ENCODE peak calls at places on chromosome 18, in five cellular contexts. B is fibroblast of lung, D is endodermal cell, F is endothelial cell of umbilical vein, L is kidney. C is an unnamed sample. For H3K9me3, the result is how much of the 10 kb centered on the place peaks cover.

GRCh38 chr18:74522635-74523548 is 11.4 kb upstream of the CNDP1 start:
- DNase-seq in B (peak), D (peak), F (no peak), L (no peak), C (no peak)

GRCh38 chr18:35463050-35463449 is 34.7 kb downstream of the INO80C start:
- DNase-seq in B (no peak), D (no peak), F (peak), L (no peak), C (no peak)

GRCh38 chr18:11176416-11176815 is 27.0 kb upstream of the PIEZO2 start:
- DNase-seq in B (no peak), D (no peak), F (no peak), L (no peak), C (no peak)

GRCh38 chr18:47953471-47953931 is 23.0 kb upstream of the SMAD2 start:
- DNase-seq in B (no peak), D (no peak), F (peak), L (peak), C (peak)

GRCh38 chr18:46360841-46361240 is 256.7 kb downstream of the HAUS1 start:
- DNase-seq in B (no peak), D (no peak), F (no peak), L (no peak), C (no peak)

GRCh38 chr18:34600874-34601273 is 109.2 kb upstream of the DTNA start:
- DNase-seq in B (no peak), D (no peak), F (no peak), L (no peak), C (no peak)

GRCh38 chr18:23619388-23619873 is 33.1 kb upstream of the NPC1 start:
- DNase-seq in B (peak), D (no peak), F (peak), L (no peak), C (no peak)

GRCh38 chr18:12321331-12321730 is 13.3 kb downstream of the TUBB6 start:
- DNase-seq in B (no peak), D (no peak), F (no peak), L (no peak), C (no peak)

GRCh38 chr18:9011431-9011830 is 91.1 kb upstream of the NDUFV2 start:
- DNase-seq in B (no peak), D (no peak), F (no peak), L (no peak), C (no peak)

GRCh38 chr18:12890964-12891363 is 6.9 kb upstream of the PTPN2 start:
- DNase-seq in B (no peak), D (no peak), F (no peak), L (no peak), C (no peak)

GRCh38 chr18:24544141-24544498 is 83.7 kb downstream of the HRH4 start:
- DNase-seq in B (peak), D (no peak), F (peak), L (no peak), C (peak)

GRCh38 chr18:9743200-9744016 is 35.3 kb downstream of the RAB31 start:
- DNase-seq in B (peak), D (peak), F (peak), L (peak), C (no peak)

GRCh38 chr18:63994783-63995399 is 25.0 kb downstream of the SERPINB8 start:
- DNase-seq in B (peak), D (peak), F (peak), L (no peak), C (peak)

GRCh38 chr18:68847219-68847860 is 49.5 kb downstream of the CCDC102B start:
- DNase-seq in B (peak), D (no peak), F (peak), L (no peak), C (peak)

GRCh38 chr18:67733094-67733493 is 216.6 kb upstream of the DSEL start:
- DNase-seq in B (peak), D (no peak), F (no peak), L (no peak), C (no peak)

GRCh38 chr18:66129248-66129647 is 378.4 kb downstream of the CDH7 start:
- DNase-seq in B (no peak), D (no peak), F (no peak), L (no peak), C (no peak)

GRCh38 chr18:42484648-42485047 is 529.6 kb downstream of the PIK3C3 start:
- DNase-seq in B (no peak), D (no peak), F (no peak), L (no peak), C (no peak)

GRCh38 chr18:63162271-63163014 is 157.1 kb downstream of the BCL2 start:
- DNase-seq in B (peak), D (no peak), F (no peak), L (no peak), C (peak)

GRCh38 chr18:72866572-72866900 is 1.3 kb downstream of the NETO1 start:
- DNase-seq in B (no peak), D (no peak), F (no peak), L (no peak), C (no peak)

GRCh38 chr18:36536426-36536825 is 238.9 kb downstream of the FHOD3 start:
- DNase-seq in B (no peak), D (no peak), F (no peak), L (no peak), C (no peak)

GRCh38 chr18:23585007-23585871 is 1.1 kb downstream of the NPC1 start:
- DNase-seq in B (no peak), D (peak), F (peak), L (no peak), C (peak)

GRCh38 chr18:34592961-34593382 is 117.1 kb upstream of the DTNA start:
- DNase-seq in B (peak), D (peak), F (peak), L (peak), C (no peak)

GRCh38 chr18:77199707-77200106 is 49.9 kb upstream of the GALR1 start:
- DNase-seq in B (no peak), D (no peak), F (no peak), L (no peak), C (no peak)

GRCh38 chr18:37315935-37316334 is 249.7 kb downstream of the CELF4 start:
- DNase-seq in B (no peak), D (no peak), F (no peak), L (no peak), C (no peak)

GRCh38 chr18:49031511-49032188 is 80.9 kb upstream of the SMAD7 start:
- DNase-seq in B (no peak), D (peak), F (no peak), L (peak), C (no peak)

GRCh38 chr18:49023938-49024341 is 73.2 kb upstream of the SMAD7 start:
- DNase-seq in B (no peak), D (peak), F (no peak), L (peak), C (no peak)

GRCh38 chr18:30491815-30492551 is 550.6 kb downstream of the DSC3 start:
- DNase-seq in B (peak), D (no peak), F (no peak), L (no peak), C (no peak)

GRCh38 chr18:35682282-35682867 is 100.8 kb downstream of the GALNT1 start:
- DNase-seq in B (no peak), D (no peak), F (no peak), L (no peak), C (no peak)

GRCh38 chr18:7237670-7238272 is 6.9 kb downstream of the LRRC30 start:
- DNase-seq in B (no peak), D (no peak), F (no peak), L (no peak), C (no peak)

GRCh38 chr18:31661965-31662364 is 22.4 kb downstream of the B4GALT6 start:
- DNase-seq in B (peak), D (no peak), F (no peak), L (no peak), C (no peak)

GRCh38 chr18:65081786-65082185 is 669.0 kb upstream of the CDH7 start:
- DNase-seq in B (no peak), D (no peak), F (no peak), L (no peak), C (no peak)

GRCh38 chr18:25042641-25043051 is 309.3 kb downstream of the ZNF521 start:
- DNase-seq in B (no peak), D (no peak), F (peak), L (no peak), C (no peak)

GRCh38 chr18:37561986-37562385 is 3.6 kb downstream of the CELF4 start:
- DNase-seq in B (no peak), D (no peak), F (no peak), L (no peak), C (no peak)

GRCh38 chr18:13289501-13290205 is 71.1 kb downstream of the LDLRAD4 start:
- DNase-seq in B (no peak), D (no peak), F (no peak), L (no peak), C (no peak)

GRCh38 chr18:46333371-46334199 is 229.4 kb downstream of the HAUS1 start:
- DNase-seq in B (peak), D (peak), F (no peak), L (no peak), C (peak)

GRCh38 chr18:10663750-10664149 is 137.9 kb downstream of the NAPG start:
- DNase-seq in B (no peak), D (no peak), F (no peak), L (peak), C (no peak)

GRCh38 chr18:63936156-63936931 is 12.8 kb upstream of the HMSD start:
- DNase-seq in B (peak), D (peak), F (peak), L (peak), C (peak)

DNA sequence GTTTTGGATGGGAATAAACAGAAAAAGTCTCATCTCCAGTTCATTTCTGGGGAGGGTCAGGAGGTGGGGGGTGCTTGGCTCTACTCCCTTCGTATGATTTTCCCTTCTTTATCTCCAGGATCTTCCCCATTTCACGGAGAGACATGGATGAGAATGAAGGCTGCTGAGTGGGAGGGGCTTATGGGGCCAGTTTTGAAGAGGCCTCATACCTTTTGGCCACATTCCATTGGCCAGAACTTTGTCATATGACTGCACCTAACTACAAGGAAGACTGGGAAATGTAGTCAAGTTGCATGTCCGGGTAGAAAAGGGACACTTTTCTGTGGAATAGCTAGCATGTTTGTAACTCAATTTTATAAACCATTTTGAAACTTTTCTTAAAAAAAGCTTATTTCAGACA is 117.6 kb downstream of the NEDD4L start:
- DNase-seq in B (no peak), D (peak), F (no peak), L (no peak), C (no peak)
- H3K9ac ChIP-seq in B (no peak), D (no peak), F (no peak), L (no peak), C (no peak)

DNA sequence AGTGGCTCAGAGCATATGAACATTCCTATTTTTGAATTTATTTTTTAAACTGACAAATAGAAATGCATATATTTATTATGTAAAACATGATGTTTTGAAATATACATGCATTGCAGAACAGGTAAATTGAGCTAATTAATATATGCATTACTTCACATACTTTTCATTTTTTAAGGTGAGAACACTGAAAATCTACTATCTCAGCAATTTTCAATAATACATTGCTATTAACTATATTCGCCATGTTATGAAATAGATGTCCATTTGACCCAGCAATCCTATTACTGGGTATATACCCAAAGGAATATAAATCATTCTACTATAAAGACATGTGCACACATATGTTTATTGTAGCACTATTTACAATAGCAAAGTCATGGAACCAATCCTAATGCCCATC is 717.7 kb upstream of the PIK3C3 start:
- DNase-seq in B (no peak), D (no peak), F (no peak), L (no peak), C (no peak)
- H3K9me3 ChIP-seq in B (under half), D (under half), F (under half), L (under half), C (under half)

GRCh38 chr18:44927127-44927849 is 246.6 kb downstream of the SETBP1 start:
- DNase-seq in B (no peak), D (no peak), F (no peak), L (no peak), C (no peak)
- H3K9ac ChIP-seq in B (no peak), D (no peak), F (no peak), L (no peak), C (no peak)

GRCh38 chr18:78506031-78506461 is 473.6 kb upstream of the SALL3 start:
- DNase-seq in B (no peak), D (peak), F (no peak), L (no peak), C (no peak)
- H3K9me3 ChIP-seq in B (under half), D (under half), F (under half), L (under half), C (under half)

GRCh38 chr18:55338955-55339662 is 248.9 kb downstream of the TCF4 start:
- DNase-seq in B (peak), D (no peak), F (peak), L (no peak), C (no peak)
- H3K9ac ChIP-seq in B (no peak), D (no peak), F (peak), L (no peak), C (no peak)

DNA sequence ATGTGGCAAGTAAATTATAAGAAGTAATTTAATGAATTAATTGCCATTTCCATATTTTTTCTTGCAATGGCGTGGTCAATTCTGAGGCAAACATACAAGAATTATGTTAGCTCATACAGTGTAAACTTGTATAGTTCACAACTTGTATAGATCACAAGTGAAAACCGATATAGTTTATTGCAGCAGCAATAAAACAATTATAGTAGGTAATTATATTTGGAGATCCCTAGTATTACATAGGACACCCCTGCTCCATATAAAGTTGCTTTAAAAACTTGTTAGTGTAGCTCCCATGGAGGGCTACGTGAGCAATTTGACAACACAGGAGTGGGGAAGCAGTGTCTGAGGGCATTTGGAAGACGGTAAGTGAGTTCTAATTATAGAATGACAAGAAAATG is 288.2 kb downstream of the SOCS6 start:
- DNase-seq in B (no peak), D (no peak), F (no peak), L (no peak), C (no peak)
- H3K9me3 ChIP-seq in B (under half), D (under half), F (under half), L (under half), C (under half)

DNA sequence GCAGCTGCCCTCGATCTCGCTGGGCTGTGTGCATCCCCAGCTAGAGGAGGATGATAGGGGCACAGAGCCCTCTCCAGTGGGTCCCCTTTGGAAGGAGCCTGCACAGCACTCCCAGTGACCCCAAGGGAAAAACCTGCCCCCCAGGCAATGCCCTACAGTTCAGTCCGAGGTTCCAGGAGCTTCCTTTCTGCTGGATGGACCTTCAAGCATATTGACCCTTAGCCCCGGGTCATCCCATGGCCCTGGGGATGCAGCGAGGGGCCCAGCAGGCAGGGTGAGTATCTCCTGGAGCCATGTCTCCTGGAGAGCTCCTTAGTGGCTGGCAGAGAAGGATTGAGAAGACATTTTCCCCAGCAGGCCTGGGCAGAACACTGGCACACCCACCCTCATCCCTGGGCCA is 45.4 kb upstream of the CTDP1 start:
- DNase-seq in B (no peak), D (no peak), F (no peak), L (no peak), C (no peak)
- H3K9ac ChIP-seq in B (no peak), D (no peak), F (no peak), L (no peak), C (no peak)

GRCh38 chr18:50661013-50661412 is 101.1 kb downstream of the MAPK4 start:
- DNase-seq in B (no peak), D (peak), F (no peak), L (no peak), C (no peak)
- H3K9me3 ChIP-seq in B (under half), D (under half), F (under half), L (under half), C (under half)

GRCh38 chr18:44705075-44705474 is 24.4 kb downstream of the SETBP1 start:
- DNase-seq in B (no peak), D (no peak), F (no peak), L (no peak), C (no peak)

GRCh38 chr18:44708451-44709083 is 27.9 kb downstream of the SETBP1 start:
- DNase-seq in B (peak), D (no peak), F (peak), L (no peak), C (no peak)

GRCh38 chr18:44713435-44713834 is 32.7 kb downstream of the SETBP1 start:
- DNase-seq in B (no peak), D (no peak), F (no peak), L (no peak), C (no peak)

GRCh38 chr18:44712025-44712424 is 31.3 kb downstream of the SETBP1 start:
- DNase-seq in B (no peak), D (no peak), F (no peak), L (no peak), C (peak)

GRCh38 chr18:44709297-44710117 is 28.8 kb downstream of the SETBP1 start:
- DNase-seq in B (peak), D (no peak), F (no peak), L (peak), C (peak)
- H3K9ac ChIP-seq in B (no peak), D (no peak), F (no peak), L (peak), C (peak)

C was measured in MM.1S.